ENCODE peak calls at places on chromosome 10, in nine cellular contexts. O is foreskin fibroblast, I is ovary, Z is IMR-90, J is heart right ventricle, F is thoracic aorta, C is cardiac muscle cell, L is GM12865, Y is tibial nerve. H is an unnamed sample.

GRCh38 chr10:124715479-124715878 is 28.7 kb downstream of the FAM53B start:
- DNase-seq in O (no peak), I (no peak), Z (no peak), J (no peak), F (no peak), C (no peak), L (no peak), Y (no peak), H (no peak)

GRCh38 chr10:124259139-124259825 is 159.4 kb downstream of the OAT start:
- DNase-seq in O (peak; percentile 3), I (no peak), Z (no peak), J (no peak), F (no peak), C (peak; percentile 37), L (peak; percentile 44), Y (no peak), H (no peak)

GRCh38 chr10:80184291-80184690 is 21.0 kb downstream of the ANXA11 start:
- DNase-seq in O (no peak), I (no peak), Z (peak; percentile 53), J (no peak), F (no peak), C (no peak), L (no peak), Y (no peak), H (no peak)

GRCh38 chr10:78149193-78149592 is 115.5 kb downstream of the RPS24 start:
- DNase-seq in O (peak; percentile 9), I (no peak), Z (peak; percentile 41), J (no peak), F (no peak), C (peak; percentile 15), L (no peak), Y (no peak), H (no peak)

GRCh38 chr10:123999261-123999660 is 94.1 kb downstream of the CHST15 start:
- DNase-seq in O (no peak), I (no peak), Z (no peak), J (no peak), F (no peak), C (no peak), L (no peak), Y (no peak), H (no peak)

GRCh38 chr10:125060851-125061556 is 99.4 kb downstream of the CTBP2 start:
- DNase-seq in O (peak; percentile 80), I (peak; percentile 90), Z (peak; percentile 80), J (peak; percentile 86), F (peak; percentile 62), C (peak; percentile 81), L (peak; percentile 50), Y (peak; percentile 85), H (peak; percentile 56)

GRCh38 chr10:3825862-3826351 is 40.9 kb upstream of the KLF6 start:
- DNase-seq in O (peak; percentile 55), I (no peak), Z (no peak), J (peak; percentile 62), F (no peak), C (peak; percentile 79), L (no peak), Y (no peak), H (no peak)

GRCh38 chr10:51100221-51100620 is 25.9 kb downstream of the PRKG1 start:
- DNase-seq in O (no peak), I (no peak), Z (peak; percentile 20), J (no peak), F (no peak), C (peak; percentile 54), L (no peak), Y (no peak), H (no peak)

GRCh38 chr10:120556164-120556532 is 99.1 kb downstream of the PLPP4 start:
- DNase-seq in O (no peak), I (no peak), Z (no peak), J (no peak), F (no peak), C (no peak), L (no peak), Y (no peak), H (no peak)

GRCh38 chr10:116080553-116080952 is 192.5 kb downstream of the GFRA1 start:
- DNase-seq in O (peak; percentile 1), I (no peak), Z (peak; percentile 35), J (no peak), F (no peak), C (no peak), L (no peak), Y (no peak), H (no peak)

GRCh38 chr10:29131952-29132820 is 156.7 kb upstream of the LYZL1 start:
- DNase-seq in O (no peak), I (no peak), Z (peak; percentile 19), J (no peak), F (no peak), C (peak; percentile 72), L (no peak), Y (no peak), H (no peak)

GRCh38 chr10:88528196-88528595 is 54.9 kb downstream of the RNLS start:
- DNase-seq in O (no peak), I (no peak), Z (no peak), J (no peak), F (no peak), C (peak; percentile 41), L (no peak), Y (no peak), H (no peak)

GRCh38 chr10:129849853-129850252 is 114.2 kb downstream of the EBF3 start:
- DNase-seq in O (no peak), I (no peak), Z (no peak), J (no peak), F (no peak), C (no peak), L (no peak), Y (no peak), H (no peak)

GRCh38 chr10:18675069-18675801 is 16.0 kb downstream of the ARL5B start:
- DNase-seq in O (no peak), I (no peak), Z (no peak), J (no peak), F (no peak), C (no peak), L (no peak), Y (no peak), H (no peak)

GRCh38 chr10:111113961-111114830 is 37.4 kb downstream of the ADRA2A start:
- DNase-seq in O (no peak), I (no peak), Z (no peak), J (no peak), F (no peak), C (no peak), L (no peak), Y (no peak), H (no peak)

GRCh38 chr10:83165164-83165563 is 974.1 kb upstream of the GHITM start:
- DNase-seq in O (no peak), I (no peak), Z (no peak), J (no peak), F (no peak), C (no peak), L (no peak), Y (no peak), H (no peak)

GRCh38 chr10:12766222-12766621 is 235.3 kb downstream of the CCDC3 start:
- DNase-seq in O (no peak), I (no peak), Z (no peak), J (no peak), F (no peak), C (no peak), L (no peak), Y (no peak), H (no peak)

GRCh38 chr10:113177936-113178335 is 227.9 kb downstream of the TCF7L2 start:
- DNase-seq in O (no peak), I (no peak), Z (no peak), J (no peak), F (no peak), C (no peak), L (no peak), Y (no peak), H (no peak)

DNA sequence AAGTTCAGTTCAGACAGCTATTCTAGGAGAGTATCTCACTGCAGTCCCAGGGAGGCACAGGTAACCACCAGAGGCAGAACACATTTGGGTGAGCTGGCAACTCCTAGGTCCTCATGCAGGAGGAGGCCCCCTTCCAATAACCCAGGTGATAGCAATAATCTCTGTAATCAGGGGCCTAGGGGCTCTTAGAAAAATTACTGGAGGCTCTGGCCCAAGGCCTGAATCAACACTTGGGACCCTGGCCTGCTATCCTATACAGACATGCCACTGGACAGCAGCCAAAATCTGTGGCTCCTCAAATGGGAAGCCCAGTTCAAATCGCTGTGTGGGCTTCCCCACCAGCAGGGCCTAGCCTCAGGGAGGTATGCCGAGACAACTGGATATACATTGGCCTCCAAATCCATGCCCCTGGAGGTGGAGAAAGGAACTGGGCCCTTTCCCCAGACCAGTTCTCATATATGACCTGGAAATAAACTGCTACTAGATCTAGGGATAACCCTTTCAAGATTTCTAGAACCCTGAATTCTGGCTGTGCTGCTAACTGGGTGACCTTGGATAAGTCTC is 1.6 kb downstream of the AVPI1 start:
- DNase-seq in O (no peak), I (peak; percentile 61), Z (peak; percentile 58), J (no peak), F (no peak), C (peak; percentile 62), L (no peak), Y (peak; percentile 34), H (no peak)
- TF ChIP-seq CTCF in O (peak; percentile 41), I (no peak), Z (peak; percentile 42), J (no peak), F (peak; percentile 33), C (peak; percentile 45), L (no peak), Y (no peak), H (no peak)

DNA sequence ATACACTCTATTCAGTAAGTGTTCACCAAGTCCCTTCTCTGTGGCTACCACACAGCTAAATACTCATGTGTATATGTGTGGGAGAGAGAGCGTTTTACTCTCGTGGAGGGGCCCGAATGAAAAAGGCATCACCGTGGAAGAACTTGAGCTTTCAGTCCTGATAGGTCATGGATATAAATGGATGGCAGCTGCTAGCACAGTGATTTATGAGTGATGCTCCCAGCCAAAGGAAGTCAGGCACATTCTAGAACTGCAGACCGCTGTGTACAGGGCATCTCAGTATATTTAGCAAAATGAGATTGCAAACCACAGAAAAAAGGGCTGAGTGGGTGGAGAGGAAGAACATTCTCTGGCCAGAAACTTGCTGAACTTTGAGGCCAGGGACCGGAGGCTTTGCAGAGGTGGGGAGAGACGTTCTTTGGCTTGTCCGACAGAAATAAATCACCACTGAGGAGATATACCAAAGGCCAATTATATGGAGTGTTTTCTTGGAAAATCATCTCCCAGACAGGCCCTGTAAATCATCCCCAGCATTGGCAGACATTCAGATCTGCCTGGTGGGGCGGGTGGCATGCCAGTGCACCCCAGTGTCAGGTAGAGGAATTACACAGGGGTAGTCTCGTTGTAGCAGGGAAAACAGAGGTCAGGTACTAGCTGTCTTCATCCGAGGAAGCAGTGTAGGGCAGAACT is 655.3 kb downstream of the LRMDA start:
- DNase-seq in O (peak; percentile 29), I (peak; percentile 83), Z (peak; percentile 50), J (peak; percentile 8), F (no peak), C (peak; percentile 80), L (peak; percentile 12), Y (no peak), H (peak; percentile 32)
- TF ChIP-seq CTCF in O (peak; percentile 29), I (peak; percentile 49), Z (peak; percentile 22), J (peak; percentile 18), F (peak; percentile 63), C (peak; percentile 45), L (peak; percentile 52), Y (peak; percentile 28), H (no peak)

GRCh38 chr10:17409170-17409733 is 45.1 kb downstream of the ST8SIA6 start:
- DNase-seq in O (no peak), I (no peak), Z (peak; percentile 5), J (no peak), F (no peak), C (peak; percentile 33), L (peak; percentile 7), Y (no peak), H (no peak)
- TF ChIP-seq CTCF in O (peak; percentile 37), I (no peak), Z (peak; percentile 52), J (peak; percentile 41), F (peak; percentile 29), C (peak; percentile 51), L (peak; percentile 27), Y (peak; percentile 17), H (no peak)

GRCh38 chr10:70584941-70585544 is 17.5 kb downstream of the PRF1 start:
- DNase-seq in O (no peak), I (no peak), Z (no peak), J (no peak), F (no peak), C (no peak), L (no peak), Y (no peak), H (peak; percentile 10)
- TF ChIP-seq CTCF in O (no peak), I (no peak), Z (no peak), J (no peak), F (no peak), C (no peak), L (no peak), Y (no peak), H (no peak)